ENCODE peak calls at places on chromosomes 2 and 18, in ten cellular contexts. One of them, this sample, is unnamed.

GRCh38 chr2:114160263-114161001 is 270.5 kb downstream of the ACTR3 start:
- DNase-seq in activated T-cell treated with anti-CD3 and anti-CD28 coated beads for 1 hour: no peak
- DNase-seq in H9: no peak
- DNase-seq in HTR-8/SVneo: no peak
- DNase-seq in GM12878: no peak
- DNase-seq in AG08396: no peak
- DNase-seq in amygdala: no peak
- DNase-seq in uterus: no peak
- DNase-seq in thoracic aorta: no peak
- DNase-seq in SK-N-MC: no peak
- DNase-seq in this sample: no peak

GRCh38 chr2:36528761-36529392 is 69.1 kb downstream of the FEZ2 start:
- DNase-seq in activated T-cell treated with anti-CD3 and anti-CD28 coated beads for 1 hour: no peak
- DNase-seq in H9: no peak
- DNase-seq in HTR-8/SVneo: no peak
- DNase-seq in GM12878: no peak
- DNase-seq in AG08396: no peak
- DNase-seq in amygdala: no peak
- DNase-seq in uterus: no peak
- DNase-seq in thoracic aorta: no peak
- DNase-seq in SK-N-MC: no peak
- DNase-seq in this sample: no peak

GRCh38 chr2:134412639-134412999 is 158.7 kb downstream of the MGAT5 start:
- DNase-seq in activated T-cell treated with anti-CD3 and anti-CD28 coated beads for 1 hour: no peak
- DNase-seq in H9: no peak
- DNase-seq in HTR-8/SVneo: no peak
- DNase-seq in GM12878: no peak
- DNase-seq in AG08396: no peak
- DNase-seq in amygdala: peak
- DNase-seq in uterus: no peak
- DNase-seq in thoracic aorta: no peak
- DNase-seq in SK-N-MC: no peak
- DNase-seq in this sample: no peak

GRCh38 chr18:58205087-58205779 is 161.2 kb downstream of the NEDD4L start:
- DNase-seq in activated T-cell treated with anti-CD3 and anti-CD28 coated beads for 1 hour: no peak
- DNase-seq in H9: no peak
- DNase-seq in HTR-8/SVneo: no peak
- DNase-seq in GM12878: no peak
- DNase-seq in AG08396: peak
- DNase-seq in amygdala: no peak
- DNase-seq in uterus: peak
- DNase-seq in thoracic aorta: no peak
- DNase-seq in SK-N-MC: no peak
- DNase-seq in this sample: no peak

GRCh38 chr2:219561179-219562048 is 9.9 kb downstream of the OBSL1 start:
- DNase-seq in activated T-cell treated with anti-CD3 and anti-CD28 coated beads for 1 hour: no peak
- DNase-seq in H9: peak
- DNase-seq in HTR-8/SVneo: no peak
- DNase-seq in GM12878: no peak
- DNase-seq in AG08396: no peak
- DNase-seq in amygdala: no peak
- DNase-seq in uterus: no peak
- DNase-seq in thoracic aorta: no peak
- DNase-seq in SK-N-MC: no peak
- DNase-seq in this sample: no peak

GRCh38 chr18:46856975-46857374 is 60.3 kb downstream of the PIAS2 start:
- DNase-seq in activated T-cell treated with anti-CD3 and anti-CD28 coated beads for 1 hour: no peak
- DNase-seq in H9: no peak
- DNase-seq in HTR-8/SVneo: no peak
- DNase-seq in GM12878: no peak
- DNase-seq in AG08396: peak
- DNase-seq in amygdala: no peak
- DNase-seq in uterus: no peak
- DNase-seq in thoracic aorta: no peak
- DNase-seq in SK-N-MC: no peak
- DNase-seq in this sample: no peak

GRCh38 chr2:238108423-238109201 is 8.5 kb downstream of the ESPNL start:
- DNase-seq in activated T-cell treated with anti-CD3 and anti-CD28 coated beads for 1 hour: no peak
- DNase-seq in H9: peak
- DNase-seq in HTR-8/SVneo: no peak
- DNase-seq in GM12878: peak
- DNase-seq in AG08396: no peak
- DNase-seq in amygdala: no peak
- DNase-seq in uterus: no peak
- DNase-seq in thoracic aorta: no peak
- DNase-seq in SK-N-MC: no peak
- DNase-seq in this sample: no peak

GRCh38 chr2:185219981-185220380 is 518.6 kb upstream of the FSIP2 start:
- DNase-seq in activated T-cell treated with anti-CD3 and anti-CD28 coated beads for 1 hour: no peak
- DNase-seq in H9: no peak
- DNase-seq in HTR-8/SVneo: peak
- DNase-seq in GM12878: no peak
- DNase-seq in AG08396: no peak
- DNase-seq in amygdala: no peak
- DNase-seq in uterus: no peak
- DNase-seq in thoracic aorta: no peak
- DNase-seq in SK-N-MC: no peak
- DNase-seq in this sample: no peak

GRCh38 chr18:48639772-48640432 is 101.1 kb downstream of the CTIF start:
- DNase-seq in activated T-cell treated with anti-CD3 and anti-CD28 coated beads for 1 hour: no peak
- DNase-seq in H9: no peak
- DNase-seq in HTR-8/SVneo: no peak
- DNase-seq in GM12878: no peak
- DNase-seq in AG08396: no peak
- DNase-seq in amygdala: no peak
- DNase-seq in uterus: peak
- DNase-seq in thoracic aorta: no peak
- DNase-seq in SK-N-MC: no peak
- DNase-seq in this sample: no peak

GRCh38 chr2:160371251-160372009 is 122.2 kb downstream of the RBMS1 start:
- DNase-seq in activated T-cell treated with anti-CD3 and anti-CD28 coated beads for 1 hour: no peak
- DNase-seq in H9: no peak
- DNase-seq in HTR-8/SVneo: no peak
- DNase-seq in GM12878: no peak
- DNase-seq in AG08396: no peak
- DNase-seq in amygdala: no peak
- DNase-seq in uterus: no peak
- DNase-seq in thoracic aorta: no peak
- DNase-seq in SK-N-MC: no peak
- DNase-seq in this sample: no peak

GRCh38 chr2:96408631-96409542 is 73.3 kb downstream of the NCAPH start:
- DNase-seq in activated T-cell treated with anti-CD3 and anti-CD28 coated beads for 1 hour: no peak
- DNase-seq in H9: no peak
- DNase-seq in HTR-8/SVneo: no peak
- DNase-seq in GM12878: no peak
- DNase-seq in AG08396: no peak
- DNase-seq in amygdala: peak
- DNase-seq in uterus: peak
- DNase-seq in thoracic aorta: peak
- DNase-seq in SK-N-MC: no peak
- DNase-seq in this sample: no peak

GRCh38 chr2:233705911-233706506 is 6.7 kb upstream of the UGT1A5 start:
- DNase-seq in activated T-cell treated with anti-CD3 and anti-CD28 coated beads for 1 hour: no peak
- DNase-seq in H9: no peak
- DNase-seq in HTR-8/SVneo: no peak
- DNase-seq in GM12878: no peak
- DNase-seq in AG08396: peak
- DNase-seq in amygdala: no peak
- DNase-seq in uterus: no peak
- DNase-seq in thoracic aorta: no peak
- DNase-seq in SK-N-MC: no peak
- DNase-seq in this sample: no peak

GRCh38 chr18:6374935-6375529 is 39.7 kb downstream of the L3MBTL4 start:
- DNase-seq in activated T-cell treated with anti-CD3 and anti-CD28 coated beads for 1 hour: no peak
- DNase-seq in H9: no peak
- DNase-seq in HTR-8/SVneo: no peak
- DNase-seq in GM12878: no peak
- DNase-seq in AG08396: no peak
- DNase-seq in amygdala: no peak
- DNase-seq in uterus: no peak
- DNase-seq in thoracic aorta: no peak
- DNase-seq in SK-N-MC: no peak
- DNase-seq in this sample: no peak

GRCh38 chr2:212027681-212028628 is 510.6 kb downstream of the ERBB4 start:
- DNase-seq in activated T-cell treated with anti-CD3 and anti-CD28 coated beads for 1 hour: no peak
- DNase-seq in H9: no peak
- DNase-seq in HTR-8/SVneo: no peak
- DNase-seq in GM12878: no peak
- DNase-seq in AG08396: no peak
- DNase-seq in amygdala: no peak
- DNase-seq in uterus: no peak
- DNase-seq in thoracic aorta: no peak
- DNase-seq in SK-N-MC: no peak
- DNase-seq in this sample: no peak